ENCODE peak calls at places on chromosomes 13 and 19, in four cellular contexts. G is upper lobe of left lung, F is psoas muscle, Q is HepG2. H is an unnamed sample.

GRCh38 chr13:98478134-98479129 is 98.5 kb downstream of the STK24 start:
- ATAC-seq in G (no peak), F (no peak), Q (no peak), H (no peak)

GRCh38 chr13:73844986-73845385 is 289.2 kb downstream of the KLF12 start:
- ATAC-seq in F (no peak), Q (no peak), G (no peak), H (no peak)

GRCh38 chr13:102677122-102677521 is 17.7 kb downstream of the METTL21C start:
- ATAC-seq in G (no peak), Q (no peak), F (peak; percentile 82), H (no peak)

GRCh38 chr19:14091885-14092462 is 1.4 kb upstream of the SAMD1 start:
- ATAC-seq in G (no peak), F (peak; percentile 4), Q (peak; percentile 4), H (no peak)

GRCh38 chr19:7831452-7831851 is 1.4 kb downstream of the EVI5L start:
- ATAC-seq in F (no peak), Q (peak; percentile 26), G (no peak), H (no peak)

GRCh38 chr19:17101686-17102628 is 26.4 kb downstream of the MYO9B start:
- ATAC-seq in G (no peak), Q (no peak), F (no peak), H (no peak)

GRCh38 chr19:21092107-21092506 is 10.1 kb downstream of the ZNF714 start:
- ATAC-seq in G (no peak), F (no peak), Q (no peak), H (no peak)

GRCh38 chr19:34224996-34225658 is 29.2 kb upstream of the GARRE1 start:
- ATAC-seq in G (no peak), F (no peak), Q (no peak), H (no peak)

GRCh38 chr13:77338329-77338728 is 11.4 kb upstream of the MYCBP2 start:
- ATAC-seq in G (no peak), Q (no peak), F (no peak), H (no peak)

GRCh38 chr19:6362351-6362801 is 1.0 kb downstream of the CLPP start:
- ATAC-seq in F (no peak), G (no peak), Q (no peak), H (no peak)

GRCh38 chr19:40249781-40250180 is 23.3 kb upstream of the CCNP start:
- ATAC-seq in G (no peak), F (no peak), Q (no peak), H (no peak)

GRCh38 chr19:30074096-30074495 is 132.1 kb downstream of the URI1 start:
- ATAC-seq in G (no peak), F (no peak), Q (no peak), H (no peak)

GRCh38 chr19:18526316-18526715 is 4.4 kb upstream of the ELL start:
- ATAC-seq in G (no peak), Q (no peak), F (no peak), H (no peak)

GRCh38 chr19:30227071-30227621 is 145.0 kb upstream of the ZNF536 start:
- ATAC-seq in F (no peak), Q (no peak), G (no peak), H (no peak)

GRCh38 chr19:18070181-18070580 is 16.6 kb downstream of the IL12RB1 start:
- ATAC-seq in F (no peak), G (peak; percentile 62), Q (no peak), H (no peak)

GRCh38 chr19:42512743-42513304 is 15.5 kb downstream of the CEACAM1 start:
- ATAC-seq in Q (no peak), G (no peak), F (no peak), H (no peak)

GRCh38 chr19:10503002-10503789 is at the start of gene KEAP1:
- ATAC-seq in Q (peak; percentile 62), F (peak; percentile 37), G (no peak), H (peak; percentile 24)

GRCh38 chr13:60402022-60402421 is 5.0 kb downstream of the TDRD3 start:
- ATAC-seq in G (no peak), Q (no peak), F (no peak), H (no peak)

GRCh38 chr19:19956431-19957075 is 55.8 kb downstream of the ZNF93 start:
- ATAC-seq in G (no peak), Q (no peak), F (no peak), H (no peak)

GRCh38 chr19:37370880-37371661 is at the start of gene ZNF527:
- ATAC-seq in F (peak; percentile 99), G (peak; percentile 99), Q (peak; percentile 98), H (peak; percentile 100)

GRCh38 chr19:35987571-35987896 is 7.5 kb upstream of the SDHAF1 start:
- ATAC-seq in G (no peak), F (no peak), Q (no peak), H (no peak)
- H3K4me3 ChIP-seq in G (peak overlapping the region; percentile 49), F (peak overlapping the region; percentile 38), Q (peak overlapping the region; percentile 35), H (no peak overlapping the region)

GRCh38 chr19:49869484-49870308 is 2.3 kb upstream of the PNKP start:
- ATAC-seq in F (peak; percentile 80), Q (peak; percentile 82), G (peak; percentile 93), H (peak; percentile 90)

GRCh38 chr19:49873149-49873521 is 4.0 kb downstream of the AKT1S1 start:
- ATAC-seq in Q (no peak), F (no peak), G (no peak), H (no peak)

GRCh38 chr19:49870309-49870901 is 3.0 kb upstream of the PNKP start:
- ATAC-seq in Q (no peak), F (no peak), G (no peak), H (no peak)

GRCh38 chr19:49872245-49873148 is 4.7 kb downstream of the AKT1S1 start:
- ATAC-seq in G (no peak), F (no peak), Q (no peak), H (no peak)

GRCh38 chr19:49871349-49871985 is 4.1 kb upstream of the PNKP start:
- ATAC-seq in F (no peak), G (no peak), Q (no peak), H (no peak)
- H3K36me3 ChIP-seq in F (no peaks in the 10 kb centered on the region), G (peaks cover 14% of the 10 kb centered on the region), Q (no peaks in the 10 kb centered on the region), H (no peaks in the 10 kb centered on the region)

DNA sequence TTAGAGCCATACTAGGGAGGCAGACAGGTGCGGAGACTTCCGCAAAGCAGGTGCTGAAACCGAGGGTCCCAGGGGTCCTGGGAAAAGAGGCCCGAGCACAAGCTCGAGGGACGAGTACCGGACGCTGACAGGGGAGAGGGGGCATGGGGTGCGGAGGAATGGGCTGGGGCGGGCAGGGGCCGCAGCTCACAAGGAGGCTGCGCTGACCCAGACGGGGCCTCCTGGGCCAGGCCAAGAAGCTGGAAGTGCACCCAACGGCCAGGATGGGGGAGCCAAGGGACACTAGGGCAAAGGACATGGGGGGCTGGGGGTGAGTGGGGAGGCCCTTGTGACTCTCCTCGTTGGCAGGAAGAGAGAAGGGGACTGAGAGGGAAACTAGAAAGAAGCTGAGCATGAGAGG is 1.8 kb downstream of the POLR2E start:
- ATAC-seq in G (no peak), Q (no peak), F (no peak), H (no peak)
- H3K4me3 ChIP-seq in G (peak overlapping the region; percentile 80), Q (peak overlapping the region; percentile 91), F (peak overlapping the region; percentile 78), H (peak overlapping the region; percentile 71)

GRCh38 chr19:55441319-55441691 is 1.8 kb downstream of the SHISA7 start:
- ATAC-seq in F (no peak), G (no peak), Q (no peak), H (no peak)
- H3K36me3 ChIP-seq in F (no peaks in the 10 kb centered on the region), G (no peaks in the 10 kb centered on the region), Q (no peaks in the 10 kb centered on the region), H (no peaks in the 10 kb centered on the region)

GRCh38 chr19:51002542-51003311 is 1.3 kb upstream of the KLK8 start:
- ATAC-seq in F (no peak), Q (no peak), G (no peak), H (peak; percentile 25)
- H3K4me3 ChIP-seq in F (no peak overlapping the region), Q (no peak overlapping the region), G (no peak overlapping the region), H (no peak overlapping the region)

DNA sequence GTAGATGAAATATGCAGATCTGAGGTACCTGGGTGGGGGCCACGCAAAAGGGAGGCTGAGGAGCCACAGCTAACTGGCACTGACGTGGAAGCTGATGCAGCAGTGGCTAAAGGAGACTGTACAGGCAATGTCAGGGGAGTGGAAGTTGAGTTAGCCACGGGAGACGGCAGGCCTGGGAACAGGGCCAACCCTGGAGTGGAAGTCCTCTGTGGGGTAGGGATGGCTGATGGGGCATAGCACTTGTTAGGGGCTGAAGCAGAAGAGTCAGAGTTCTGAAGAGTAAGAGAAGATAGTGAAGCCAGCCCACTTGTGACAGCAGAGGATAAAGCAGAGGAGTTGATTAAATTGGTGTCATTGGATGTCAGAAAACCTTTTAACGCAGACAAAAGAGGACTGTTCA is 22.8 kb upstream of the STOML3 start:
- ATAC-seq in F (no peak), Q (no peak), G (no peak), H (no peak)
- H3K36me3 ChIP-seq in F (no peaks in the 10 kb centered on the region), Q (peaks cover 13% of the 10 kb centered on the region), G (peaks cover 93% of the 10 kb centered on the region), H (peaks cover 96% of the 10 kb centered on the region)

DNA sequence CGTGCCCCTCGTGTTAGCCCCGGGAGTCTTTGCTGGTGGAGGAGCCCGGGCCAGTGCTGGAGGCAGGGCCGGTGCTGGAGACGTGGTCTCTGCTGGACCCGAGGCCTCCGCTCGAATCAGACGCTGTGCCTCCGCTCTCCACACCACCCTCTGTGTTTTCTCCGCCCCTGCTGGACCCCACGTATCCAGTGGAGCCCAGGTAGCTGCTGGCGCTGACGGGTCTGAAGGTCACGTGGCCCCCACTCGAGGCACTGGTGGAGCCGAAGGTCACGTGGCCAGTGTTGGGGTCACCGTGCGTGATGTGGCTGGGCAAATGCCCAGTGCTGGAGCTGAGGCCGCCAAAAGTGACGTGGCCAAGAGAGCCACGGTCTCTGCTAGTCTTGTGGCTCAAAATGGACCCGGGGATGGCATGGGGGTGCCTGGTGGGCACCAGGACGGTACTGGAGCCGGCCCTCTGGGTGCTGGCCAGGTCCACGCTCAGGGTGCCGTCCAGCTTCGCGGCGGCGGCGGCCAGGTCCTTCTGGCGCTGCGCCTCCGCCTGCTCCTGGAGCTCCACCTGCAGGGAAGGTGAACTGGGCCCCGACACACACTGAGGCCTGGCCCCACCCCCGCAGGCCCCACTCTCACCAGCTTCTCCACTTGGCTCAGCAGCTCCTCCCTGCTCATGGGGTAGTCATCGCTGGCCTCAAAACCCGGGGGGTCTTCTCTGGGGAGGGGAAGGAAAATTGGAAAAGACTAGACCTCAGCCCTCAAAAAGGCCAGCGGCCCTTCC is 27.3 kb downstream of the ZNF114 start:
- ATAC-seq in F (no peak), Q (peak; percentile 25), G (no peak), H (no peak)
- H3K4me3 ChIP-seq in F (no peak overlapping the region), Q (no peak overlapping the region), G (no peak overlapping the region), H (no peak overlapping the region)